ENCODE peak calls at places on chromosomes 2 and 18, in six cellular contexts. H is right cardiac atrium, G is AG08395, T is AG09319, S is fibroblast of the aortic adventitia, M is RPMI7951. P is an unnamed sample.

GRCh38 chr2:17754773-17755425 is 961 bp downstream of the GEN1 start:
- DNase-seq in H (no peak), G (no peak), T (no peak), S (peak; percentile 11), M (peak; percentile 31), P (no peak)

GRCh38 chr2:64052468-64053241 is 33.4 kb upstream of the VPS54 start:
- DNase-seq in H (no peak), G (no peak), T (no peak), S (no peak), M (no peak), P (no peak)

GRCh38 chr18:7987284-7987976 is 420.3 kb downstream of the PTPRM start:
- DNase-seq in H (no peak), G (peak; percentile 76), T (peak; percentile 29), S (peak; percentile 74), M (peak; percentile 33), P (no peak)

GRCh38 chr2:31270136-31270535 is 36.2 kb downstream of the EHD3 start:
- DNase-seq in H (no peak), G (peak; percentile 78), T (peak; percentile 60), S (peak; percentile 39), M (peak; percentile 83), P (no peak)

GRCh38 chr18:8397034-8397433 is 212.2 kb upstream of the RAB12 start:
- DNase-seq in H (no peak), G (no peak), T (no peak), S (no peak), M (no peak), P (no peak)

GRCh38 chr2:205796914-205797313 is 114.6 kb downstream of the NRP2 start:
- DNase-seq in H (no peak), G (no peak), T (no peak), S (no peak), M (no peak), P (no peak)

GRCh38 chr2:6820236-6820635 is 45.5 kb downstream of the CMPK2 start:
- DNase-seq in H (no peak), G (no peak), T (no peak), S (no peak), M (no peak), P (no peak)

GRCh38 chr2:237886702-237887481 is 27.5 kb downstream of the RAMP1 start:
- DNase-seq in H (peak; percentile 68), G (no peak), T (no peak), S (peak; percentile 86), M (no peak), P (peak; percentile 50)

GRCh38 chr2:204544961-204545860 is at the start of gene PARD3B:
- DNase-seq in H (peak; percentile 88), G (peak; percentile 69), T (no peak), S (peak; percentile 51), M (peak; percentile 67), P (no peak)

GRCh38 chr2:68742638-68743037 is 8.0 kb downstream of the ARHGAP25 start:
- DNase-seq in H (no peak), G (no peak), T (no peak), S (no peak), M (no peak), P (no peak)

GRCh38 chr2:19802088-19802806 is 99.5 kb downstream of the TTC32 start:
- DNase-seq in H (no peak), G (no peak), T (no peak), S (peak; percentile 51), M (peak; percentile 42), P (no peak)

GRCh38 chr18:26568926-26569700 is 20.8 kb upstream of the KCTD1 start:
- DNase-seq in H (no peak), G (no peak), T (no peak), S (no peak), M (no peak), P (no peak)

GRCh38 chr2:45265336-45265735 is 256.1 kb upstream of the SIX2 start:
- DNase-seq in H (no peak), G (no peak), T (no peak), S (no peak), M (no peak), P (no peak)

GRCh38 chr2:50974940-50975339 is 57.0 kb downstream of the NRXN1 start:
- DNase-seq in H (no peak), G (no peak), T (no peak), S (no peak), M (no peak), P (no peak)

GRCh38 chr2:68994864-68995263 is 18.1 kb upstream of the ANTXR1 start:
- DNase-seq in H (peak; percentile 91), G (peak; percentile 92), T (peak; percentile 11), S (peak; percentile 85), M (peak; percentile 96), P (no peak)

GRCh38 chr2:61743004-61743403 is 110.9 kb downstream of the FAM161A start:
- DNase-seq in H (no peak), G (no peak), T (no peak), S (no peak), M (no peak), P (no peak)

GRCh38 chr2:158926478-158926948 is 41.9 kb upstream of the TANC1 start:
- DNase-seq in H (no peak), G (no peak), T (peak; percentile 30), S (peak; percentile 76), M (peak; percentile 85), P (no peak)

GRCh38 chr2:144152817-144153271 is 367.1 kb downstream of the ZEB2 start:
- DNase-seq in H (no peak), G (peak; percentile 50), T (no peak), S (peak; percentile 53), M (peak; percentile 23), P (no peak)

GRCh38 chr2:218081695-218082094 is 12.6 kb downstream of the RUFY4 start:
- DNase-seq in H (no peak), G (peak; percentile 95), T (peak; percentile 68), S (peak; percentile 25), M (peak; percentile 73), P (no peak)

GRCh38 chr2:11406492-11407381 is 59.2 kb downstream of the E2F6 start:
- DNase-seq in H (peak; percentile 77), G (peak; percentile 94), T (peak; percentile 64), S (peak; percentile 82), M (peak; percentile 86), P (no peak)

GRCh38 chr2:118264591-118264990 is 176.3 kb downstream of the INSIG2 start:
- DNase-seq in H (no peak), G (no peak), T (no peak), S (no peak), M (peak; percentile 15), P (no peak)

GRCh38 chr2:159744363-159744762 is 32.1 kb downstream of the MARCHF7 start:
- DNase-seq in H (no peak), G (no peak), T (no peak), S (peak; percentile 51), M (peak; percentile 33), P (no peak)

GRCh38 chr2:238938460-238939055 is 90.7 kb downstream of the TWIST2 start:
- DNase-seq in H (peak; percentile 96), G (peak; percentile 98), T (peak; percentile 97), S (peak; percentile 100), M (peak; percentile 100), P (peak; percentile 58)

GRCh38 chr18:32040936-32041335 is 22.3 kb downstream of the RNF125 start:
- DNase-seq in H (no peak), G (no peak), T (no peak), S (no peak), M (peak; percentile 25), P (no peak)

GRCh38 chr18:24273596-24273995 is 124.0 kb downstream of the OSBPL1A start:
- DNase-seq in H (no peak), G (no peak), T (no peak), S (no peak), M (no peak), P (no peak)

GRCh38 chr2:141766225-141766624 is 364.6 kb downstream of the LRP1B start:
- DNase-seq in H (no peak), G (no peak), T (no peak), S (no peak), M (no peak), P (no peak)

GRCh38 chr2:186595219-186595618 is 5.4 kb downstream of the ITGAV start:
- DNase-seq in H (peak; percentile 43), G (no peak), T (no peak), S (peak; percentile 66), M (peak; percentile 73), P (no peak)

GRCh38 chr2:168517801-168518200 is 61.7 kb downstream of the CERS6 start:
- DNase-seq in H (no peak), G (no peak), T (no peak), S (no peak), M (no peak), P (no peak)

GRCh38 chr2:188131281-188131680 is 160.4 kb upstream of the GULP1 start:
- DNase-seq in H (no peak), G (no peak), T (no peak), S (no peak), M (no peak), P (no peak)

GRCh38 chr2:240325654-240326031 is 109.8 kb upstream of the GPC1 start:
- DNase-seq in H (peak; percentile 82), G (no peak), T (no peak), S (peak; percentile 11), M (no peak), P (no peak)

GRCh38 chr18:49562481-49563129 is 748 bp downstream of the LIPG start:
- DNase-seq in H (peak; percentile 46), G (no peak), T (no peak), S (no peak), M (no peak), P (no peak)

GRCh38 chr2:234109321-234109720 is 58.8 kb downstream of the SPP2 start:
- DNase-seq in H (no peak), G (no peak), T (no peak), S (no peak), M (no peak), P (no peak)

GRCh38 chr2:28838971-28839370 is 28.3 kb downstream of the SPDYA start:
- DNase-seq in H (no peak), G (no peak), T (no peak), S (no peak), M (no peak), P (no peak)

GRCh38 chr2:8646731-8647461 is 35.0 kb upstream of the ID2 start:
- DNase-seq in H (no peak), G (no peak), T (no peak), S (no peak), M (no peak), P (peak; percentile 22)

GRCh38 chr2:88919087-88919738 is 227.7 kb downstream of the RPIA start:
- DNase-seq in H (no peak), G (peak; percentile 29), T (no peak), S (peak; percentile 57), M (peak; percentile 45), P (no peak)